ENCODE peak calls at places on chromosomes 6 and 20, in four cellular contexts. F is K562, X is HepG2, G is GM12878. J is an unnamed sample.

GRCh38 chr6:80528115-80528514 is 421.6 kb downstream of the BCKDHB start:
- DNase-seq in F (no peak), X (no peak), G (no peak), J (no peak)

GRCh38 chr6:5728726-5729434 is 277.8 kb downstream of the NRN1 start:
- DNase-seq in F (no peak), X (no peak), G (no peak), J (no peak)

GRCh38 chr20:38604873-38605303 is 3.3 kb downstream of the ARHGAP40 start:
- DNase-seq in F (no peak), X (peak; percentile 100), G (no peak), J (no peak)

GRCh38 chr6:151388997-151389639 is 2.2 kb downstream of the ZBTB2 start:
- DNase-seq in F (no peak), X (no peak), G (no peak), J (no peak)

GRCh38 chr20:41140226-41141133 is 3.1 kb downstream of the PLCG1 start:
- DNase-seq in F (no peak), X (peak; percentile 69), G (no peak), J (no peak)

GRCh38 chr6:31657406-31658157 is 1.9 kb downstream of the APOM start:
- DNase-seq in F (peak; percentile 66), X (no peak), G (no peak), J (no peak)

GRCh38 chr6:26388441-26388840 is 5.5 kb downstream of the BTN2A2 start:
- DNase-seq in F (no peak), X (no peak), G (no peak), J (no peak)

GRCh38 chr6:6781172-6781876 is 192.8 kb downstream of the LY86 start:
- DNase-seq in F (no peak), X (no peak), G (no peak), J (no peak)

GRCh38 chr20:62598761-62599194 is 43.5 kb upstream of the SLCO4A1 start:
- DNase-seq in F (peak; percentile 96), X (no peak), G (no peak), J (no peak)

GRCh38 chr6:138596126-138596525 is 96.8 kb upstream of the NHSL1 start:
- DNase-seq in F (no peak), X (no peak), G (no peak), J (no peak)

GRCh38 chr6:118735320-118735719 is 83.9 kb upstream of the CEP85L start:
- DNase-seq in F (peak; percentile 60), X (peak; percentile 12), G (no peak), J (peak; percentile 42)

GRCh38 chr6:89792881-89793280 is 26.7 kb downstream of the MDN1 start:
- DNase-seq in F (peak; percentile 35), X (peak; percentile 52), G (no peak), J (peak; percentile 51)

GRCh38 chr6:41970436-41970846 is 28.8 kb upstream of the CCND3 start:
- DNase-seq in F (no peak), X (no peak), G (no peak), J (no peak)

GRCh38 chr6:89242574-89243330 is 25.6 kb upstream of the GABRR1 start:
- DNase-seq in F (peak; percentile 36), X (peak; percentile 44), G (no peak), J (peak; percentile 57)

GRCh38 chr20:50229156-50229605 is 38.6 kb downstream of the CEBPB start:
- DNase-seq in F (no peak), X (no peak), G (no peak), J (no peak)

GRCh38 chr6:170438402-170438753 is 114.7 kb downstream of the PSMB1 start:
- DNase-seq in F (peak; percentile 62), X (peak; percentile 91), G (no peak), J (peak; percentile 80)

DNA sequence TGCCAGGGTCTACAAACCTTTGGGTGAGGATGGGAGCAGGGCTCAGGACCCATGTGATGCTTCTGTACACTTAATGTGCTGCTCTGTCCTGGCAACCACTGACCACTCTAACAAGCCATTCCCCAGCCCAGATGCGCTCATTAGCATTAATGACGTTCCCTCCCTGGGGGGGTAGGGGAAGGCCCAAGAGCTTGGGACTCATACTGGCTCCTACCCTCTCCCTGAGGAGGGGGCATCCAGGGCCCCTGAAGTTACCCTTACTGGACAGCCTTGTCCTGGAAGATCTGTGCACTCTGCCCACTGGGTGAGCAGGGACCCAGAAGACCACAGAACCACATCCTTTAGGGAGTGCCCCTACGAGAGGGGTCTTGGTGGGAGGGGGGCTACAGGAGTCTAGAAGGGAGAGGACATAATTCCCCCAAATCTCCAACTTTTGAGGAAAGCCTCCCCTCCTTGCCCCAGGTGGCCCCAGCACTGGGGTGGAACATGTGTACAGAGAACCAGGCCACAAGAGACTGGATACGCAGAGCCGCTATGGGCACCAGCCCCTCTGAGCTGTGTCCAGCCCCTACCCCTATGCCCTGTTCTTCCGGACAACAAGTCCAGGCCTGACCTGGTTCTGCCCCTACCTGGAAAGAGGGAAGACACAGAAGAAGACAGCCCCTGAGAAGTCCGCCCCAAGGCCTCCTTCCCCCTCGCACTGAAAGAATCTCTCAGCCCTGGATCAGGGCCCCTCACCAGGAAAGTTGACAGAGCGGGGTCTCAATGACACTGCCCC is 1.4 kb downstream of the TEAD3 start:
- DNase-seq in F (no peak), X (no peak), G (no peak), J (no peak)
- TF ChIP-seq BHLHE40 in F (no peak), X (no peak), G (no peak), J (no peak)

GRCh38 chr20:53617791-53618489 is 24.3 kb upstream of the ZNF217 start:
- DNase-seq in F (no peak), X (no peak), G (no peak), J (no peak)

GRCh38 chr20:53623127-53623453 is 29.5 kb upstream of the ZNF217 start:
- DNase-seq in F (no peak), X (no peak), G (no peak), J (no peak)

GRCh38 chr20:53623454-53624206 is 30.0 kb upstream of the ZNF217 start:
- DNase-seq in F (peak; percentile 77), X (peak; percentile 77), G (peak; percentile 60), J (peak; percentile 61)

GRCh38 chr20:53622247-53623114 is 28.8 kb upstream of the ZNF217 start:
- DNase-seq in F (no peak), X (peak; percentile 35), G (peak; percentile 38), J (no peak)

DNA sequence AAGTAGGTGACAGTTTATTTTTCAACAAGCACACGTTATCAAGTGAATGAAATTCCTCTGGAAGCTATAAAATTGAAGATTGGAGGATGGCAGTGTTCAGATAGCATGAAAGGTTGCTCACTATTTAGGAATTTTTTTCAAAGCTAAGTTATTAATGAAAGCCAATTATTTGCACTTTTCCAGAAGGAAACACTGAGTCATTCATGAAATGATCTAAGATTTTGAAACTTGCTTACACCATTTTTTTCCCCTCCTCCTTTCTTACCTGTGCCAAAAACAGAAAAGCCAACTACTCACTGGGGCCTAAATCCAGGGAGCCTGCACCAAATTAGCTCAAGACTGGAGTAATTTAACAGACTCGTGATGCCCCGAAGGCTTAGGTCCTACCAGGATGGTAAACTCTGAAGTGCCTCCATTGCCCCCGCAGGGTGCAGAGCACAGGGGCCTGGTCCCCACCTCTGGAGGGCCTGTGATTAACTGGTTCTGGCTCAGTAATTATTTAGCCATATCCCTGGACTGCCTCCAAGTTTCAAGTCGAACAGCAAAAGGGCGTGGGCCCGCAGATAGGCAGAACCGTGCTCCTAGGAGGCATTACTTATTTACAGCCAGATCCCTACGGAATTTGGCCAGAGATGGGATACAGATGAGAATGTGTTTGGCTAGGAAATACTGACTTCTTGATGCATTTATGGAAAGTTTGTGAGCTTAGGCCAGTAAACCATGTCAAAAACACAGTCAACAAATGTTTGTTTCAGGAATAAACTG is 28.0 kb upstream of the ZNF217 start:
- DNase-seq in F (peak; percentile 59), X (peak; percentile 45), G (peak; percentile 59), J (peak; percentile 19)
- TF ChIP-seq TARDBP in F (no peak), X (no peak), G (no peak), J (no peak)

GRCh38 chr6:165717732-165718465 is 54.9 kb upstream of the PDE10A start:
- DNase-seq in F (no peak), X (no peak), G (no peak), J (no peak)
- TF ChIP-seq BHLHE40 in F (no peak), X (no peak), G (no peak), J (no peak)

GRCh38 chr6:161921602-161922400 is 647.9 kb upstream of the AGPAT4 start:
- DNase-seq in F (no peak), X (no peak), G (no peak), J (no peak)

GRCh38 chr6:161919711-161920110 is 645.9 kb upstream of the AGPAT4 start:
- DNase-seq in F (no peak), X (no peak), G (no peak), J (no peak)

GRCh38 chr6:161918608-161919205 is 644.8 kb upstream of the AGPAT4 start:
- DNase-seq in F (no peak), X (no peak), G (no peak), J (no peak)

GRCh38 chr6:161924516-161925116 is 650.8 kb upstream of the AGPAT4 start:
- DNase-seq in F (no peak), X (no peak), G (no peak), J (no peak)

DNA sequence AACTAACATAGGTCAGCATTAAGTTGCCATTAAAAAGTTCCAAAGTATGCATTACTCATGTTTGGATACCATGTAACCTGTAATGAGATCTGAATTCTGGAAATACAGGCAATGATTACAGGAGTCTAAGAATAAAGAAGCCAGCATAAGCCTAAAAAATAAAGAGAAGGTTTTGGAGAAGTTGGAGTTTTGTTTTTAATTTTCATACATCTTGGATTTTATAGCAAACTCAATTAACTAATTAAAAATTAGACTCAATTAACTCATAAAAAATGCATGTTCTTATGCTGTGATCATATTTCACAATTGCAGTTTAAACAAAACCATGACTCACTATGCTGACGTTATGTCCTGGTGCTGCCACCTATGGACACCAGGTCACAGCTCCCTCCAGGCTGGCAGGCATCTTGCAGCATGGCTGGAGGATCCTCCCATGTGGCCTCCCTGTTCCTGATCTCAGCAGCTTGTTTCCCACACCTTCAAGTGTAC is 648.8 kb upstream of the AGPAT4 start:
- DNase-seq in F (peak; percentile 48), X (peak; percentile 78), G (no peak), J (peak; percentile 63)
- TF ChIP-seq TARDBP in F (no peak), X (no peak), G (no peak), J (no peak)

GRCh38 chr6:122043421-122043820 is 356.0 kb upstream of the HSF2 start:
- DNase-seq in F (no peak), X (no peak), G (no peak), J (no peak)

GRCh38 chr6:122042851-122043250 is 356.6 kb upstream of the HSF2 start:
- DNase-seq in F (no peak), X (no peak), G (no peak), J (no peak)

DNA sequence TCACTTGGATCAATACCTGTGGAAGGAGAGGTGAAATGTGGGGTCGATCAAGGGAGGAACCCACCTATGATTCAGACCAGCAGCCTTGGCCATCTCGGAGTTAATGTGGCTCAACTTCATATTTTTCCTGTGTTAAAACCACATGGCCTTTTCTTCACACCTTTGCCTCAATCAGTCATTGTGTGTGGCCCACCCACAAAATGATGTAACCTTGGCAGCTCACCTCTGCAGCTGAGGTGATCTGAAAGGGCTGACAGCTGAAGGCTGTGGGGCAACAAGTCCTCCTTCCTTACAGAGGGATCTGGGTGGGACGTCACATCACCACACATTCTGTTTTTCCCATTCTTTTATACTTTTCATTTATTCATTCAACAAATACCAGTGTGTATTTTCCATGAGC is 357.1 kb upstream of the HSF2 start:
- DNase-seq in F (no peak), X (no peak), G (no peak), J (no peak)
- TF ChIP-seq BHLHE40 in F (no peak), X (no peak), G (no peak), J (no peak)

J was measured in HEK293T.